ENCODE peak calls at places on chromosomes 7 and 10, in four cellular contexts. I, B, O and H are unnamed samples.

GRCh38 chr10:116849271-116850057 is at the start of gene ENO4:
- DNase-seq in I (no peak), B (peak; percentile 58), O (peak; percentile 93), H (peak; percentile 39)

GRCh38 chr10:7702288-7702812 is 766 bp upstream of the ITIH2 start:
- DNase-seq in I (no peak), B (peak; percentile 18), O (no peak), H (no peak)

GRCh38 chr7:132333301-132333700 is 243.0 kb downstream of the PLXNA4 start:
- DNase-seq in I (no peak), B (no peak), O (no peak), H (no peak)

GRCh38 chr10:16927536-16927935 is 110.3 kb upstream of the RSU1 start:
- DNase-seq in I (no peak), B (no peak), O (no peak), H (no peak)

GRCh38 chr10:35765039-35765662 is 123.1 kb upstream of the FZD8 start:
- DNase-seq in I (no peak), B (no peak), O (no peak), H (no peak)

GRCh38 chr7:158479021-158479679 is 108.5 kb downstream of the PTPRN2 start:
- DNase-seq in I (no peak), B (no peak), O (no peak), H (no peak)

GRCh38 chr10:3080608-3081007 is 13.3 kb downstream of the PFKP start:
- DNase-seq in I (no peak), B (no peak), O (peak; percentile 28), H (no peak)

GRCh38 chr7:85840532-85840931 is 653.7 kb upstream of the SEMA3D start:
- DNase-seq in I (no peak), B (no peak), O (no peak), H (no peak)

GRCh38 chr10:122342293-122343134 is 32.0 kb upstream of the PLEKHA1 start:
- DNase-seq in I (peak; percentile 47), B (peak; percentile 54), O (peak; percentile 63), H (no peak)

GRCh38 chr10:31383810-31384588 is 65.0 kb downstream of the ZEB1 start:
- DNase-seq in I (no peak), B (no peak), O (no peak), H (peak; percentile 93)

GRCh38 chr10:61789031-61789430 is 112.5 kb upstream of the ARID5B start:
- DNase-seq in I (no peak), B (no peak), O (no peak), H (no peak)

DNA sequence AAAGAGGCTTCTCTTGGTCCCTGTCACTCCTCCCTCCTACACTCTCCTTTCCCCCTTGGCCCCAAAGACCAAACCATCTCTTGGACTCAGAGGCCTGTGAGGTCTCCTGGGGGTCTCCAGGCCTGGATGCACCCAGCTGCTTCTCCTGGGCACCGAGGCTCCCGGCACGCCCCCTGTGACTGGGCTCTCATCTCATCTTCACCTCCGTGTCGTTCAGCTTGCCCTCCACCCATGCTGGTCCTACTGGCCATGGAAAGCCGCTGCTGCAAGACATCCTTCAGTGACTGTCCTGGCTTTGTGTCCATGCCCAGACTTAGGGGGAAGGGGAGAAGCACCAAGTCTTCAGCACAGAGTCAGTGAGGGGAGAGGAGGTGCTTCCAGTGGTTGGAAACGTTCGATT is 141.4 kb upstream of the RET start:
- DNase-seq in I (no peak), B (no peak), O (no peak), H (no peak)
- TF ChIP-seq NFIC in I (no peak), B (no peak), O (no peak), H (no peak)

DNA sequence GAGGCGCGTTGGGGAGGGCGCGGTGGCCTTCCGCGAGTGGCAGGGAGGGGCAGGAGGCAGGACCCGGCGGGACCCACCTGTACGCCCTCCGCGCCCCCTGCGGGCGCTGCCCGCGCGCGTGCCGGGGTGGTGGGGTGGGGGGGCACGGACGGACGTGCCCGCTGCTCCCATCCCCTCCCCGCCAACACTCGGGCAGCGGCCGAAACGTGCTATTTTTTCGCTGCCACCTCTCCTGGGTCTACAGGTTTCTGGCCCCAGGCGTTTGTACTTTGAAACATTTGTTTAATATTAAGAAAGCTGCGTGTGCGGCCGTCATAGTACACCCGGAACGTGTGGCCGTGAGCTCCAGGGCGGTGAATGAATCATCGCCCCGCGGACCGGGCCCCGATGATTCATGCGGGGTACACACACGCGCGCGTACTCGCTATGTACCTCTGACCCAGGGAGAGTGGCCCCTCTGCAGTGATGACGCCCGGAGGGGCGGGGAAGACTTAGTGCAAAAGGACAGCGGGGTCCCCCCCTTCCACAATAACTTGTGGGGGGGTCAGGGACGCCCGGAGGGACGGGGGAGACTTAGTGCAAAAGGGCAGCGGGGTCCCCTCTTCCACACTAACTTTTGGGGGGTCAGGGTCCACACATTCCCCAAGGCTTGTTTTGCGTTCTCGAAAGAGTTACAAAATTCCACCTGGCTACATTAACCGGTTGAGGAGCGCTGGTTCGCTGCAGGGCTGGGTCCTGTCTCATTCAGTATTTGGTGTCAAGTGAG is 56.6 kb upstream of the PCGF5 start:
- DNase-seq in I (peak; percentile 48), B (peak; percentile 60), O (peak; percentile 76), H (no peak)
- TF ChIP-seq NFIC in I (no peak), B (no peak), O (no peak), H (no peak)

GRCh38 chr10:110903280-110904278 is 15.4 kb downstream of the BBIP1 start:
- DNase-seq in I (no peak), B (no peak), O (no peak), H (no peak)
- TF ChIP-seq NFIC in I (no peak), B (no peak), O (no peak), H (no peak)

GRCh38 chr10:79241629-79241989 is 105.7 kb upstream of the PPIF start:
- DNase-seq in I (no peak), B (no peak), O (no peak), H (no peak)

GRCh38 chr10:79237801-79238520 is 109.3 kb upstream of the PPIF start:
- DNase-seq in I (no peak), B (no peak), O (peak; percentile 52), H (no peak)

GRCh38 chr10:79239930-79240713 is 107.1 kb upstream of the PPIF start:
- DNase-seq in I (peak; percentile 57), B (no peak), O (peak; percentile 55), H (no peak)

GRCh38 chr10:79238606-79239005 is 108.7 kb upstream of the PPIF start:
- DNase-seq in I (no peak), B (no peak), O (no peak), H (no peak)

DNA sequence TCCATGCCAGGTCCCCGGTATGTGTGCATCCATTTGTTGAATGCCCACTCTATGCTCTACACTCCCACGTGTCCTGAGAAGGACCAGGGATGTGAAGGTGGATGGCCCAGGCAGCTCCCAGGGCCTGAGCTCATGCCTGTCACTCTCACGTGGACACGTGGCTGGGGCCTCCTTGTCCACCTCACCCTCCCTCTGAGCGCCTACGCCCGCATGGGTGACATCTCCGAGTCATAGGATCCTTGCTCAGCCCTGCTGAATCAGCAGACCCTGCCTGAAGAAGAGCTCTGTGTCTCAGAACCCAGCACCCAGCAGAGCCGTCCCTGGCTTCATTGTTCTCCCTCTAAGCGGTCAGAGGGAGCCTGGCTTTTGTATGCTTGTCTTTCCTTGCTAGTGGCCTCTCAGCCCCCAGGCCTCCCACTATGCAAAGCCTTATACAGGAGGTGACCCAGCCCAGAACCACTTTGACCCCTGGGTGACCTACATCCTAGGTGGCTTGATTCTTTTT is 107.9 kb upstream of the PPIF start:
- DNase-seq in I (peak; percentile 67), B (no peak), O (peak; percentile 50), H (no peak)
- TF ChIP-seq NFIC in I (no peak), B (no peak), O (no peak), H (no peak)

DNA sequence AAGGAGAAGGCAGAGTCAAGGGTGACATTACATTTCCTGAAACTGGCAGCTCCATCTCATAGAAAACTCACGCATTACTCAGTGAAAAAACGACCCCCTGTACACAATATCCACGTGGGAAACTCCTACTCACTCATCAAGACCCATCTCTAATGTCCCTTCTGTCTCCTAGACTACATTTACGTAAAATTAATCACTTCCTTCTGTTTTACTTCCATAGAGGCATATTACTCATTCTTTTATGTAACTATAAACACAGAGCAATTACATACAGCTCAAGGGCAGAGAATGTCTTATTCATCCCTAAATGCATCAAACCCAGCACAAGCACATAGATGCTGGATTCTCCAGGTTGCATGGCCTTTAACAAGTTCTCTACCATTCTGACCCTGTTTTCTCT is 281.8 kb downstream of the KCNMA1 start:
- DNase-seq in I (no peak), B (no peak), O (no peak), H (no peak)
- TF ChIP-seq NFIC in I (no peak), B (no peak), O (peak; percentile 34), H (no peak)